ENCODE peak calls at places on chromosomes 12 and 14, in four cellular contexts. One of them, this sample, is unnamed.

GRCh38 chr12:9668141-9669018 is 1.1 kb upstream of the CLEC2D start:
- DNase-seq in SK-N-SH: no peak
- DNase-seq in fibroblast of mammary gland: peak; percentile 40
- DNase-seq in AG09309: no peak
- DNase-seq in this sample: peak; percentile 78

GRCh38 chr12:8890313-8891084 is 23.8 kb upstream of the PHC1 start:
- DNase-seq in fibroblast of mammary gland: peak; percentile 37
- DNase-seq in SK-N-SH: peak; percentile 76
- DNase-seq in AG09309: no peak
- DNase-seq in this sample: peak; percentile 64

GRCh38 chr12:6965026-6965661 is 5.3 kb downstream of the PHB2 start:
- DNase-seq in AG09309: peak; percentile 55
- DNase-seq in fibroblast of mammary gland: peak; percentile 85
- DNase-seq in SK-N-SH: peak; percentile 89
- DNase-seq in this sample: peak; percentile 87

GRCh38 chr14:105881021-105881930 is 354.9 kb downstream of the TMEM121 start:
- DNase-seq in fibroblast of mammary gland: no peak
- DNase-seq in SK-N-SH: no peak
- DNase-seq in AG09309: no peak
- DNase-seq in this sample: no peak

GRCh38 chr12:2752676-2753371 is 41.9 kb upstream of the FKBP4 start:
- DNase-seq in SK-N-SH: peak; percentile 76
- DNase-seq in fibroblast of mammary gland: peak; percentile 53
- DNase-seq in AG09309: peak; percentile 5
- DNase-seq in this sample: peak; percentile 65

GRCh38 chr14:101186544-101186943 is 283.0 kb upstream of the RTL1 start:
- DNase-seq in fibroblast of mammary gland: no peak
- DNase-seq in AG09309: no peak
- DNase-seq in SK-N-SH: peak; percentile 5
- DNase-seq in this sample: no peak

GRCh38 chr12:85527192-85527591 is 247.2 kb downstream of the ALX1 start:
- DNase-seq in fibroblast of mammary gland: no peak
- DNase-seq in SK-N-SH: no peak
- DNase-seq in AG09309: no peak
- DNase-seq in this sample: no peak

GRCh38 chr14:74980746-74981661 is 21.7 kb upstream of the EIF2B2 start:
- DNase-seq in fibroblast of mammary gland: peak; percentile 22
- DNase-seq in AG09309: no peak
- DNase-seq in SK-N-SH: no peak
- DNase-seq in this sample: peak; percentile 40

GRCh38 chr12:51926718-51927117 is 19.4 kb downstream of the ACVRL1 start:
- DNase-seq in SK-N-SH: no peak
- DNase-seq in fibroblast of mammary gland: peak; percentile 47
- DNase-seq in AG09309: no peak
- DNase-seq in this sample: peak; percentile 55

GRCh38 chr14:104223810-104224515 is 85.6 kb downstream of the KIF26A start:
- DNase-seq in fibroblast of mammary gland: no peak
- DNase-seq in SK-N-SH: peak; percentile 91
- DNase-seq in AG09309: no peak
- DNase-seq in this sample: no peak

DNA sequence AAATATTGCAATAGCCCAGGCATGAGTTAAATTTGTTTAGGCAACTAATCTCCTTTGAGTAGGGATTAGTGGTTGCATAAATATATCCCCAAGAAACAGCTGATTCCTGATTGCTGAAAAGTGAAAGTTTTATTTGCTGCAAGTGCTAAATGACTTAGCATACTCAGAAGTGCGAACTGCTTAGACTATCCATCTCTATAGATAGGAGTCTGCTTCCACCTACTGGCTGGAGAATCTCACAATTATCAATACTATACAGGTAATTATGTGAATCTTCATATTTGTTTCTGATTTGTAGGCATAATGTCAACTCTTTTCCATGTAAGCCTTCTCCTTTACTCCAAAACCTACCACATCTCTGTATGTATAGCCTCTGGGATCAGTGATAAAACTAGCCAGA is 11.9 kb upstream of the SLCO1B3 start:
- DNase-seq in SK-N-SH: peak; percentile 14
- DNase-seq in AG09309: no peak
- DNase-seq in fibroblast of mammary gland: peak; percentile 12
- DNase-seq in this sample: peak; percentile 14
- TF ChIP-seq CTCF in SK-N-SH: peak; percentile 54
- TF ChIP-seq CTCF in AG09309: peak; percentile 4
- TF ChIP-seq CTCF in fibroblast of mammary gland: peak; percentile 13
- TF ChIP-seq CTCF in this sample: no peak

DNA sequence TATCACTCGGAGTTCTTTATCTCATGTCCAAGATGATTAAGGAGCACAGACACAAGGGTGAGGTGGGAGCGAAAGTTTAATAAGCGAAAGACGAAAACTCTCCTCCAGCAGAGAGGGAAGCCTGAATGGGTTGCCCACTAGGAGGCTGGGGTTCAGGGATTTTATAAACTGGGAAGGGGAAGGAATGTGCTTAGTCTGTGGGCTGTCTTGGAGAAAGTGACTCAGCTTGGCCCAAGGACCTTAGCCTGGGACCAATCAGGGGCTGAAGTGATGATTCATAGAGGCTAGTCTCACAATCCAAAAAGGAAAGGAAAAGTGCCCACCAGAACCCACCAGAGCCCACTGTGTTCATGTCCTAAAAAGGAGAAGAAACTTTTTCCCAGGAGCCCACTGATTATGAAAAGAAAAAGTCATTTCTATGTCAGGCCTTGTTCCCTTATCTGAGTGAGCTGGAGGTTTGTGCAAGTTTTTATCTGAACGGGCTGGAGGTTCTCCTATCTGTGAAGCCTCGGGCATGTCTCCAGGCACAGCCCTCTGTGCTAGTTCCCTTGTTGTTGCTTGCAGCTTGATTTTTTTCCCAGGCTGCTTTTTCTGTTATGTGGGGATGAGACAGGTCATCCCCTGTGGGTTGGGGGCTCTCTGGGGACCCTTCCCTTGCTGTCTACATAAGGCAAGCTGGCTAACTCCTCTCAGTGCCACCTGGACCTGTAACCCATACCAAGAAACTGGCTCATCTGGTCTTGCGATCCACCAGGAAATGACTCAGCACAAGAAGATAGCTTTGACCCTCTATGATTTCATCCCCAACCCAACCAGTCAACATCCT is 8.3 kb upstream of the GOLGA5 start:
- DNase-seq in fibroblast of mammary gland: peak; percentile 86
- DNase-seq in AG09309: peak; percentile 47
- DNase-seq in SK-N-SH: no peak
- DNase-seq in this sample: peak; percentile 90
- H3K4me3 ChIP-seq in fibroblast of mammary gland: no peak overlapping the region
- H3K4me3 ChIP-seq in AG09309: peak overlapping the region; percentile 9
- H3K4me3 ChIP-seq in SK-N-SH: no peak overlapping the region
- H3K4me3 ChIP-seq in this sample: peak overlapping the region; percentile 2

GRCh38 chr12:88444481-88444880 is 135.8 kb downstream of the KITLG start:
- DNase-seq in AG09309: no peak
- DNase-seq in fibroblast of mammary gland: no peak
- DNase-seq in SK-N-SH: no peak
- DNase-seq in this sample: no peak
- TF ChIP-seq CTCF in AG09309: no peak
- TF ChIP-seq CTCF in fibroblast of mammary gland: no peak
- TF ChIP-seq CTCF in SK-N-SH: no peak
- TF ChIP-seq CTCF in this sample: no peak

GRCh38 chr12:15322164-15323054 is at the start of gene PTPRO:
- DNase-seq in SK-N-SH: peak; percentile 80
- DNase-seq in fibroblast of mammary gland: peak; percentile 8
- DNase-seq in AG09309: no peak
- DNase-seq in this sample: no peak
- H3K4me3 ChIP-seq in SK-N-SH: peak within 1 kb of the TSS; percentile 75
- H3K4me3 ChIP-seq in fibroblast of mammary gland: peak within 1 kb of the TSS; percentile 44
- H3K4me3 ChIP-seq in AG09309: peak within 1 kb of the TSS; percentile 7
- H3K4me3 ChIP-seq in this sample: peak within 1 kb of the TSS; percentile 43

GRCh38 chr14:56874375-56874774 is 64.1 kb upstream of the OTX2 start:
- DNase-seq in SK-N-SH: no peak
- DNase-seq in fibroblast of mammary gland: peak; percentile 0
- DNase-seq in AG09309: no peak
- DNase-seq in this sample: no peak
- TF ChIP-seq CTCF in SK-N-SH: peak; percentile 46
- TF ChIP-seq CTCF in fibroblast of mammary gland: peak; percentile 6
- TF ChIP-seq CTCF in AG09309: no peak
- TF ChIP-seq CTCF in this sample: no peak

GRCh38 chr12:53231859-53232640 is at the start of gene RARG:
- DNase-seq in AG09309: no peak
- DNase-seq in SK-N-SH: peak; percentile 93
- DNase-seq in fibroblast of mammary gland: peak; percentile 22
- DNase-seq in this sample: peak; percentile 61

GRCh38 chr12:53233671-53234091 is 1.7 kb upstream of the RARG start:
- DNase-seq in SK-N-SH: no peak
- DNase-seq in AG09309: no peak
- DNase-seq in fibroblast of mammary gland: peak; percentile 55
- DNase-seq in this sample: peak; percentile 47

GRCh38 chr12:53230971-53231858 is 794 bp downstream of the RARG start:
- DNase-seq in fibroblast of mammary gland: no peak
- DNase-seq in AG09309: no peak
- DNase-seq in SK-N-SH: no peak
- DNase-seq in this sample: no peak

GRCh38 chr12:53234236-53234635 is 2.2 kb upstream of the RARG start:
- DNase-seq in AG09309: no peak
- DNase-seq in fibroblast of mammary gland: no peak
- DNase-seq in SK-N-SH: peak; percentile 86
- DNase-seq in this sample: no peak

GRCh38 chr12:53232641-53233538 is 881 bp upstream of the RARG start:
- DNase-seq in fibroblast of mammary gland: peak; percentile 21
- DNase-seq in AG09309: no peak
- DNase-seq in SK-N-SH: peak; percentile 75
- DNase-seq in this sample: peak; percentile 44
- H3K4me3 ChIP-seq in fibroblast of mammary gland: peak overlapping the region; percentile 42
- H3K4me3 ChIP-seq in AG09309: peak overlapping the region; percentile 81
- H3K4me3 ChIP-seq in SK-N-SH: peak overlapping the region; percentile 62
- H3K4me3 ChIP-seq in this sample: peak overlapping the region; percentile 83

DNA sequence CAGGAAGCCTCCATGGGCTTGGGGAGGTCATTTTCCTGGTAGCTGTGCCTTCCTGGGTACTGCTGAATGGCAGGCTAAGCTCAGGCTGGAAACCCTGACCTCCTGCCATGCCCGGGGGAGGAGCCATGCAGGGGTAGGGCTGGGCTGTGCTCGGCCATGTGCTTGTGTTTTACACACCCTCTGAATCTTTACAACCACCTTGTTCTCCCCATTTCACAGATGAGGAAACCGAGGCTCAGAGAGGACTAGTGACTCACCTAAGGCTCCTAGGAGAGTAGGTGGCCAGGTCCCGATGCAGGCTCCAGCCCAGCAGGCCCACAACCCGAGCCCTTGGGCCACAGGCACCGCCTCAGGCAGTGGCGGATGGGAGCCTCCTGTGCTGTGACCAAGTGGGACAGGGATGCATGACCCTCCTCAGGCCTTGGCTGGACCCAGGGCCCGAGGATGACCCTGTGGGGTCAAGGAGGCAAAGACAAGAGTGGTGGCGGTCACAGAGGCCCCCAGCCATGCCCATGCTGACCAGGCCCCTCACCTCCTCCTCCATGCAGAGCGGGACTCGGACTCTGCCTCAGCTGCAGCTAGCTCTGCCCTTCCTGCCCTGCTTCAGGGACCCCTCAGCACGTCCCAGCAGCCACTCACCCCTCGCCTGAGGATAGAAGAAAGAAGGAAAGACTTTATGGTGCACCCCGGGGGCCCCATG is 136.1 kb downstream of the CALM1 start:
- DNase-seq in AG09309: no peak
- DNase-seq in fibroblast of mammary gland: no peak
- DNase-seq in SK-N-SH: peak; percentile 15
- DNase-seq in this sample: no peak
- TF ChIP-seq CTCF in AG09309: no peak
- TF ChIP-seq CTCF in fibroblast of mammary gland: no peak
- TF ChIP-seq CTCF in SK-N-SH: no peak
- TF ChIP-seq CTCF in this sample: no peak

GRCh38 chr14:91872517-91873470 is 5.5 kb upstream of the TC2N start:
- DNase-seq in AG09309: no peak
- DNase-seq in SK-N-SH: no peak
- DNase-seq in fibroblast of mammary gland: peak; percentile 89
- DNase-seq in this sample: peak; percentile 96
- H3K4me3 ChIP-seq in AG09309: no peak overlapping the region
- H3K4me3 ChIP-seq in SK-N-SH: no peak overlapping the region
- H3K4me3 ChIP-seq in fibroblast of mammary gland: no peak overlapping the region
- H3K4me3 ChIP-seq in this sample: no peak overlapping the region

GRCh38 chr12:26124491-26125450 is at the start of gene BHLHE41:
- DNase-seq in SK-N-SH: peak; percentile 77
- DNase-seq in fibroblast of mammary gland: peak; percentile 30
- DNase-seq in AG09309: no peak
- DNase-seq in this sample: peak; percentile 64

GRCh38 chr12:26125451-26126339 is 858 bp upstream of the BHLHE41 start:
- DNase-seq in SK-N-SH: peak; percentile 83
- DNase-seq in fibroblast of mammary gland: peak; percentile 68
- DNase-seq in AG09309: no peak
- DNase-seq in this sample: peak; percentile 63

GRCh38 chr12:26121841-26122680 is 2.8 kb downstream of the BHLHE41 start:
- DNase-seq in fibroblast of mammary gland: peak; percentile 15
- DNase-seq in SK-N-SH: peak; percentile 76
- DNase-seq in AG09309: no peak
- DNase-seq in this sample: peak; percentile 20

GRCh38 chr12:26122681-26123481 is 2.0 kb downstream of the BHLHE41 start:
- DNase-seq in fibroblast of mammary gland: peak; percentile 86
- DNase-seq in AG09309: no peak
- DNase-seq in SK-N-SH: peak; percentile 74
- DNase-seq in this sample: peak; percentile 90

DNA sequence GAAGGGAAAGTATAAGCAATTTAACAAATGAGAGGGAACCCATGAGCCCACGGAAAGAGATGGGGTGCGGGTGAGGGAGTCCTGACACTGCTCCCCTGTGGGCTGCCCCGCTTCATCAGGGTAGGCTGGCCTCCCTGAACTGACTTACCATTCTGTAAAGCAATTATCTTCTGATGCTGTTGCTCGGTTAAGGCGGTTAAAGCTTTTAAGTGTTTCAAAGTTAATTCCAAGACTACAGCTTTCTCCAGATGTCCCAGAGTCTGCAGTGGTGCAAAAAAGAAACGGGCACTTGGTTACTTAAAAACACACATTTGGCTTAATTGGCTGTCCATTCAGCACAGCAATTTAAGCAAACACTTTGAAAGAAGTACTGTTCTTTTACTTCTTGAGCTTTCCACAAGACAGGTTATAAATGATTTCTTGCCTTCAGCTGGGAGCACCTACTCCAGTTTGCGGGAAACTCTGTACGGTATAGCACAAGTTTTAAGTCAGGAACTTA is 1.3 kb downstream of the BHLHE41 start:
- DNase-seq in AG09309: no peak
- DNase-seq in SK-N-SH: no peak
- DNase-seq in fibroblast of mammary gland: peak; percentile 22
- DNase-seq in this sample: peak; percentile 50
- TF ChIP-seq CTCF in AG09309: no peak
- TF ChIP-seq CTCF in SK-N-SH: no peak
- TF ChIP-seq CTCF in fibroblast of mammary gland: no peak
- TF ChIP-seq CTCF in this sample: no peak

This sample was measured in fibroblast of the aortic adventitia.